ENCODE peak calls at places on chromosome 5, in four cellular contexts. Y is NCI-H748 treated with DMSO at 0.1 percent for 48 hours; F is psoas muscle; S is CD8-positive, alpha-beta T cell. M is an unnamed sample.
A peak's percentile ranks its signal among the peaks of the same experiment; 100 is the strongest.

GRCh38 chr5:53645078-53645477 is 84.6 kb downstream of the NDUFS4 start:
- DNase-seq in Y (no peak), F (no peak), S (no peak), M (no peak)

GRCh38 chr5:95565280-95565920 is 10.5 kb downstream of the ARSK start:
- DNase-seq in Y (no peak), F (no peak), S (no peak), M (no peak)

GRCh38 chr5:36459191-36460135 is 146.9 kb upstream of the SLC1A3 start:
- DNase-seq in Y (no peak), F (no peak), S (no peak), M (peak; percentile 4)

GRCh38 chr5:29005386-29005785 is 1967.0 kb upstream of the CDH9 start:
- DNase-seq in Y (peak; percentile 61), F (no peak), S (no peak), M (no peak)

GRCh38 chr5:69261034-69261433 is 26.3 kb downstream of the CDK7 start:
- DNase-seq in Y (no peak), F (no peak), S (no peak), M (no peak)

GRCh38 chr5:124736111-124736813 is 10.2 kb downstream of the ZNF608 start:
- DNase-seq in Y (no peak), F (no peak), S (no peak), M (no peak)

GRCh38 chr5:37717613-37718431 is 122.0 kb downstream of the GDNF start:
- DNase-seq in Y (peak; percentile 99), F (no peak), S (no peak), M (no peak)

GRCh38 chr5:75053286-75054109 is 1.1 kb upstream of the GCNT4 start:
- DNase-seq in Y (peak; percentile 60), F (peak; percentile 80), S (peak; percentile 72), M (no peak)

GRCh38 chr5:135833521-135833920 is 942 bp upstream of the SLC25A48 start:
- DNase-seq in Y (no peak), F (peak; percentile 30), S (no peak), M (no peak)

GRCh38 chr5:41270423-41271251 is 57.3 kb upstream of the C6 start:
- DNase-seq in Y (peak; percentile 70), F (no peak), S (no peak), M (no peak)

GRCh38 chr5:158462349-158463114 is 603.6 kb upstream of the CLINT1 start:
- DNase-seq in Y (no peak), F (no peak), S (no peak), M (no peak)

GRCh38 chr5:177462021-177462670 is 11.3 kb downstream of the DBN1 start:
- DNase-seq in Y (no peak), F (peak; percentile 74), S (no peak), M (no peak)

GRCh38 chr5:74123928-74124327 is 497.9 kb downstream of the ARHGEF28 start:
- DNase-seq in Y (no peak), F (no peak), S (no peak), M (no peak)

GRCh38 chr5:52562473-52562872 is 225.2 kb upstream of the ITGA1 start:
- DNase-seq in Y (no peak), F (no peak), S (no peak), M (no peak)

GRCh38 chr5:121525731-121526130 is 326.0 kb upstream of the FTMT start:
- DNase-seq in Y (no peak), F (no peak), S (no peak), M (no peak)

GRCh38 chr5:139058121-139058520 is 140.0 kb downstream of the SIL1 start:
- DNase-seq in Y (no peak), F (no peak), S (no peak), M (no peak)

GRCh38 chr5:138611295-138612220 is 36.4 kb upstream of the HSPA9 start:
- DNase-seq in Y (no peak), F (no peak), S (no peak), M (no peak)

GRCh38 chr5:138096363-138096762 is 12.5 kb downstream of the WNT8A start:
- DNase-seq in Y (no peak), F (no peak), S (no peak), M (no peak)

GRCh38 chr5:173963107-173963506 is 25.9 kb upstream of the C5orf47 start:
- DNase-seq in Y (peak; percentile 36), F (no peak), S (no peak), M (no peak)

GRCh38 chr5:68406344-68406743 is 190.8 kb downstream of the PIK3R1 start:
- DNase-seq in Y (no peak), F (no peak), S (no peak), M (no peak)

GRCh38 chr5:149456597-149457392 is 77.7 kb upstream of the IL17B start:
- DNase-seq in Y (no peak), F (no peak), S (no peak), M (no peak)

GRCh38 chr5:42898760-42899159 is 87.1 kb upstream of the SELENOP start:
- DNase-seq in Y (no peak), F (no peak), S (no peak), M (no peak)

M was measured in GM12878.